ENCODE peak calls at places on chromosomes 1 and 21, in five cellular contexts. One of them, this sample, is unnamed.

GRCh38 chr1:28507646-28508434 is 2.0 kb downstream of the RCC1 start:
- DNase-seq in GM19239: no peak
- DNase-seq in NT2/D1: no peak
- DNase-seq in amniotic stem cell: no peak
- DNase-seq in stimulated activated CD8-positive, alpha-beta memory T cell treated with anti-CD3 and anti-CD28 coated beads, Interleukin-12 subunit alpha, Interleukin-12 subunit beta, amount 100 ng/mL, for 4 hours: no peak
- DNase-seq in this sample: peak; percentile 65

GRCh38 chr1:58768971-58769808 is 14.7 kb downstream of the JUN start:
- DNase-seq in GM19239: no peak
- DNase-seq in NT2/D1: peak; percentile 77
- DNase-seq in stimulated activated CD8-positive, alpha-beta memory T cell treated with anti-CD3 and anti-CD28 coated beads, Interleukin-12 subunit alpha, Interleukin-12 subunit beta, amount 100 ng/mL, for 4 hours: no peak
- DNase-seq in amniotic stem cell: peak; percentile 45
- DNase-seq in this sample: no peak

GRCh38 chr1:2505461-2505994 is 20.9 kb downstream of the PANK4 start:
- DNase-seq in amniotic stem cell: no peak
- DNase-seq in NT2/D1: no peak
- DNase-seq in GM19239: no peak
- DNase-seq in stimulated activated CD8-positive, alpha-beta memory T cell treated with anti-CD3 and anti-CD28 coated beads, Interleukin-12 subunit alpha, Interleukin-12 subunit beta, amount 100 ng/mL, for 4 hours: no peak
- DNase-seq in this sample: no peak

GRCh38 chr1:31626451-31627202 is 9.1 kb downstream of the HCRTR1 start:
- DNase-seq in stimulated activated CD8-positive, alpha-beta memory T cell treated with anti-CD3 and anti-CD28 coated beads, Interleukin-12 subunit alpha, Interleukin-12 subunit beta, amount 100 ng/mL, for 4 hours: no peak
- DNase-seq in NT2/D1: no peak
- DNase-seq in amniotic stem cell: no peak
- DNase-seq in GM19239: no peak
- DNase-seq in this sample: no peak

GRCh38 chr1:159990005-159990404 is 36.0 kb upstream of the SLAMF9 start:
- DNase-seq in NT2/D1: no peak
- DNase-seq in stimulated activated CD8-positive, alpha-beta memory T cell treated with anti-CD3 and anti-CD28 coated beads, Interleukin-12 subunit alpha, Interleukin-12 subunit beta, amount 100 ng/mL, for 4 hours: no peak
- DNase-seq in GM19239: no peak
- DNase-seq in amniotic stem cell: no peak
- DNase-seq in this sample: no peak

GRCh38 chr1:234919061-234919755 is 209.4 kb downstream of the TOMM20 start:
- DNase-seq in GM19239: no peak
- DNase-seq in stimulated activated CD8-positive, alpha-beta memory T cell treated with anti-CD3 and anti-CD28 coated beads, Interleukin-12 subunit alpha, Interleukin-12 subunit beta, amount 100 ng/mL, for 4 hours: no peak
- DNase-seq in amniotic stem cell: no peak
- DNase-seq in NT2/D1: no peak
- DNase-seq in this sample: no peak

GRCh38 chr1:11358991-11359390 is 86.0 kb downstream of the UBIAD1 start:
- DNase-seq in GM19239: no peak
- DNase-seq in amniotic stem cell: no peak
- DNase-seq in stimulated activated CD8-positive, alpha-beta memory T cell treated with anti-CD3 and anti-CD28 coated beads, Interleukin-12 subunit alpha, Interleukin-12 subunit beta, amount 100 ng/mL, for 4 hours: no peak
- DNase-seq in NT2/D1: no peak
- DNase-seq in this sample: no peak

GRCh38 chr1:151862604-151863003 is 9.1 kb upstream of the THEM5 start:
- DNase-seq in NT2/D1: no peak
- DNase-seq in amniotic stem cell: no peak
- DNase-seq in stimulated activated CD8-positive, alpha-beta memory T cell treated with anti-CD3 and anti-CD28 coated beads, Interleukin-12 subunit alpha, Interleukin-12 subunit beta, amount 100 ng/mL, for 4 hours: no peak
- DNase-seq in GM19239: no peak
- DNase-seq in this sample: no peak

GRCh38 chr1:223135176-223135575 is 7.9 kb downstream of the TLR5 start:
- DNase-seq in stimulated activated CD8-positive, alpha-beta memory T cell treated with anti-CD3 and anti-CD28 coated beads, Interleukin-12 subunit alpha, Interleukin-12 subunit beta, amount 100 ng/mL, for 4 hours: no peak
- DNase-seq in amniotic stem cell: peak; percentile 16
- DNase-seq in GM19239: no peak
- DNase-seq in NT2/D1: no peak
- DNase-seq in this sample: no peak

GRCh38 chr1:96313216-96313615 is 408.4 kb upstream of the PTBP2 start:
- DNase-seq in GM19239: no peak
- DNase-seq in NT2/D1: no peak
- DNase-seq in amniotic stem cell: peak; percentile 22
- DNase-seq in stimulated activated CD8-positive, alpha-beta memory T cell treated with anti-CD3 and anti-CD28 coated beads, Interleukin-12 subunit alpha, Interleukin-12 subunit beta, amount 100 ng/mL, for 4 hours: no peak
- DNase-seq in this sample: no peak

GRCh38 chr1:81801834-81802531 is 1.2 kb downstream of the ADGRL2 start:
- DNase-seq in GM19239: no peak
- DNase-seq in stimulated activated CD8-positive, alpha-beta memory T cell treated with anti-CD3 and anti-CD28 coated beads, Interleukin-12 subunit alpha, Interleukin-12 subunit beta, amount 100 ng/mL, for 4 hours: no peak
- DNase-seq in amniotic stem cell: peak; percentile 8
- DNase-seq in NT2/D1: peak; percentile 25
- DNase-seq in this sample: no peak

GRCh38 chr21:46628868-46629267 is 6.6 kb upstream of the PRMT2 start:
- DNase-seq in amniotic stem cell: no peak
- DNase-seq in NT2/D1: no peak
- DNase-seq in GM19239: no peak
- DNase-seq in stimulated activated CD8-positive, alpha-beta memory T cell treated with anti-CD3 and anti-CD28 coated beads, Interleukin-12 subunit alpha, Interleukin-12 subunit beta, amount 100 ng/mL, for 4 hours: no peak
- DNase-seq in this sample: no peak

GRCh38 chr1:161816201-161816600 is 50.1 kb downstream of the ATF6 start:
- DNase-seq in NT2/D1: no peak
- DNase-seq in amniotic stem cell: no peak
- DNase-seq in GM19239: no peak
- DNase-seq in stimulated activated CD8-positive, alpha-beta memory T cell treated with anti-CD3 and anti-CD28 coated beads, Interleukin-12 subunit alpha, Interleukin-12 subunit beta, amount 100 ng/mL, for 4 hours: no peak
- DNase-seq in this sample: no peak

GRCh38 chr1:117146067-117146466 is 24.5 kb upstream of the TRIM45 start:
- DNase-seq in GM19239: no peak
- DNase-seq in stimulated activated CD8-positive, alpha-beta memory T cell treated with anti-CD3 and anti-CD28 coated beads, Interleukin-12 subunit alpha, Interleukin-12 subunit beta, amount 100 ng/mL, for 4 hours: no peak
- DNase-seq in NT2/D1: no peak
- DNase-seq in amniotic stem cell: no peak
- DNase-seq in this sample: no peak

GRCh38 chr1:8643542-8644536 is 173.6 kb downstream of the RERE start:
- DNase-seq in NT2/D1: no peak
- DNase-seq in amniotic stem cell: no peak
- DNase-seq in stimulated activated CD8-positive, alpha-beta memory T cell treated with anti-CD3 and anti-CD28 coated beads, Interleukin-12 subunit alpha, Interleukin-12 subunit beta, amount 100 ng/mL, for 4 hours: no peak
- DNase-seq in GM19239: peak; percentile 17
- DNase-seq in this sample: peak; percentile 60

GRCh38 chr1:209620484-209620879 is 31.7 kb downstream of the LAMB3 start:
- DNase-seq in stimulated activated CD8-positive, alpha-beta memory T cell treated with anti-CD3 and anti-CD28 coated beads, Interleukin-12 subunit alpha, Interleukin-12 subunit beta, amount 100 ng/mL, for 4 hours: no peak
- DNase-seq in GM19239: no peak
- DNase-seq in NT2/D1: no peak
- DNase-seq in amniotic stem cell: no peak
- DNase-seq in this sample: no peak

GRCh38 chr1:156927215-156928042 is 7.0 kb downstream of the LRRC71 start:
- DNase-seq in stimulated activated CD8-positive, alpha-beta memory T cell treated with anti-CD3 and anti-CD28 coated beads, Interleukin-12 subunit alpha, Interleukin-12 subunit beta, amount 100 ng/mL, for 4 hours: peak; percentile 41
- DNase-seq in amniotic stem cell: peak; percentile 66
- DNase-seq in GM19239: peak; percentile 37
- DNase-seq in NT2/D1: peak; percentile 84
- DNase-seq in this sample: peak; percentile 75

This sample was measured in Karpas-422.